ENCODE peak calls at places on chromosomes 5 and 9, in nine cellular contexts. D is HCT116, Y is GM23248, I is hepatocyte, G is PC-3, J is MM.1S, P is GM23338, U is SK-N-SH, X is neural progenitor cell. K is an unnamed sample.
A peak's percentile ranks its signal among the peaks of the same experiment; 100 is the strongest.

GRCh38 chr5:103174147-103174546 is 54.0 kb downstream of the PPIP5K2 start:
- DNase-seq in P (no peak), G (no peak), Y (no peak), X (no peak), U (no peak), I (no peak), D (no peak), J (no peak), K (no peak)

GRCh38 chr5:19987594-19988345 is at the start of gene CDH18:
- DNase-seq in G (peak; percentile 44), D (no peak), U (peak; percentile 73), I (peak; percentile 68), J (no peak), P (peak; percentile 86), X (peak; percentile 88), Y (peak; percentile 51), K (no peak)

GRCh38 chr9:106868565-106868964 is 5.6 kb downstream of the ZNF462 start:
- DNase-seq in P (no peak), Y (peak; percentile 32), U (no peak), D (no peak), X (no peak), G (no peak), I (no peak), J (no peak), K (no peak)

GRCh38 chr5:59390074-59390659 is 503.4 kb downstream of the PDE4D start:
- DNase-seq in D (no peak), U (no peak), J (peak; percentile 36), X (peak; percentile 53), P (peak; percentile 56), G (no peak), Y (peak; percentile 61), I (peak; percentile 66), K (peak; percentile 50)

GRCh38 chr9:119052339-119053030 is 316.8 kb downstream of the BRINP1 start:
- DNase-seq in J (no peak), Y (no peak), P (peak; percentile 14), U (no peak), D (no peak), I (no peak), X (no peak), G (no peak), K (no peak)

GRCh38 chr5:154189256-154189818 is 1.2 kb upstream of the GALNT10 start:
- DNase-seq in Y (peak; percentile 61), D (no peak), P (peak; percentile 31), I (no peak), G (no peak), X (peak; percentile 45), J (peak; percentile 49), U (peak; percentile 44), K (no peak)

GRCh38 chr9:34163439-34163838 is 15.4 kb upstream of the UBAP1 start:
- DNase-seq in J (no peak), P (no peak), U (no peak), G (peak; percentile 76), I (no peak), D (no peak), Y (peak; percentile 77), X (no peak), K (no peak)

GRCh38 chr5:96478983-96479382 is 45.9 kb upstream of the PCSK1 start:
- DNase-seq in J (no peak), U (no peak), Y (no peak), X (no peak), P (no peak), G (no peak), D (no peak), I (no peak), K (no peak)

GRCh38 chr5:15003511-15003920 is 131.9 kb upstream of the ANKH start:
- DNase-seq in P (peak; percentile 80), X (peak; percentile 69), D (peak; percentile 46), U (peak; percentile 85), Y (peak; percentile 89), G (peak; percentile 83), I (peak; percentile 78), J (peak; percentile 74), K (peak; percentile 69)

GRCh38 chr5:135243194-135244191 is 155.5 kb downstream of the MACROH2A1 start:
- DNase-seq in U (peak; percentile 85), I (peak; percentile 72), Y (no peak), G (no peak), X (no peak), D (no peak), J (no peak), P (no peak), K (no peak)

GRCh38 chr5:59790399-59791130 is 103.0 kb downstream of the PDE4D start:
- DNase-seq in P (no peak), X (no peak), D (no peak), G (peak; percentile 47), U (no peak), Y (peak; percentile 32), J (peak; percentile 35), I (no peak), K (peak; percentile 53)

GRCh38 chr9:132993511-132993939 is 15.0 kb downstream of the GFI1B start:
- DNase-seq in P (no peak), I (no peak), Y (no peak), U (no peak), D (no peak), J (no peak), X (no peak), G (no peak), K (no peak)

GRCh38 chr9:84170521-84171141 is 169.9 kb downstream of the SLC28A3 start:
- DNase-seq in D (peak; percentile 81), J (no peak), G (peak; percentile 36), Y (peak; percentile 97), X (peak; percentile 13), U (peak; percentile 46), I (peak; percentile 66), P (peak; percentile 33), K (no peak)

GRCh38 chr5:58598440-58598839 is 15.6 kb downstream of the RAB3C start:
- DNase-seq in Y (no peak), U (no peak), G (no peak), I (no peak), D (no peak), P (no peak), J (no peak), X (no peak), K (no peak)

GRCh38 chr5:131198625-131199024 is 27.9 kb downstream of the LYRM7 start:
- DNase-seq in J (no peak), Y (peak; percentile 23), U (no peak), X (no peak), P (no peak), I (no peak), D (no peak), G (peak; percentile 40), K (no peak)

GRCh38 chr9:76796296-76796695 is 32.1 kb downstream of the PCA3 start:
- DNase-seq in P (no peak), J (no peak), X (no peak), U (no peak), G (no peak), Y (no peak), I (no peak), D (no peak), K (no peak)

GRCh38 chr5:44640945-44641456 is 167.7 kb upstream of the MRPS30 start:
- DNase-seq in X (no peak), J (no peak), Y (no peak), I (no peak), U (no peak), D (no peak), G (no peak), P (no peak), K (no peak)

GRCh38 chr9:16029796-16030363 is 477.0 kb downstream of the CCDC171 start:
- DNase-seq in G (peak; percentile 7), Y (no peak), I (no peak), X (no peak), D (no peak), P (no peak), U (no peak), J (no peak), K (no peak)

GRCh38 chr5:133523013-133523658 is 89.2 kb downstream of the FSTL4 start:
- DNase-seq in G (no peak), J (no peak), D (no peak), Y (no peak), U (no peak), I (no peak), P (no peak), X (no peak), K (no peak)

GRCh38 chr9:131999692-132000551 is 79.7 kb downstream of the MED27 start:
- DNase-seq in P (no peak), D (no peak), G (peak; percentile 77), Y (peak; percentile 52), U (no peak), J (no peak), I (no peak), X (no peak), K (no peak)

GRCh38 chr5:14581891-14582796 is 552 bp downstream of the OTULINL start:
- DNase-seq in P (peak; percentile 74), Y (peak; percentile 58), J (peak; percentile 91), U (peak; percentile 85), D (peak; percentile 33), I (peak; percentile 83), X (peak; percentile 82), G (peak; percentile 75), K (peak; percentile 63)

GRCh38 chr9:135948446-135948845 is 12.7 kb downstream of the UBAC1 start:
- DNase-seq in D (no peak), J (no peak), Y (no peak), X (no peak), G (no peak), I (no peak), P (no peak), U (no peak), K (no peak)

GRCh38 chr9:137598943-137599342 is 6.5 kb upstream of the ARRDC1 start:
- DNase-seq in I (no peak), J (no peak), Y (no peak), G (no peak), U (no peak), D (no peak), P (no peak), X (no peak), K (no peak)
- H3K27ac ChIP-seq in I (no peak overlapping the region), J (no peak overlapping the region), Y (no peak overlapping the region), G (no peak overlapping the region), U (no peak overlapping the region), D (no peak overlapping the region), P (no peak overlapping the region), X (no peak overlapping the region), K (no peak overlapping the region)

DNA sequence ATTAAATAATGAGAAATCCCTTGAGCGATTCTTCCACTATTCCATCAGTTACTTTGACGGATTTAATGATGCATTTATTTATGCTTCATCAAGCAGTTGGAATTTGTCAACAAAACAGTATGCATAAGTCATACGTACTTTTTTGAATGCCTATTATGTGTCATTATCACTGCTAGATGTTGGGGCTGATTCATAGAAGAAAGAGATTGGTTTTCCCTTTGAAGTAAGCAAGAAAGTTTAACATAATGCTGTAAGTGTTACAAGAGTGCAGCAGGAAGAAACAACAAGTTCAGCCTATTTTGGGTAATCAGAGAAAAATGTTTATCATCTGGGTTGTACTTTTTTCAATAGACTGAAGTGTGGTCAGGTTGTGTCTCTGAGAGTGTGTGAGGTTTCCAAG is 121.3 kb upstream of the RANBP3L start:
- DNase-seq in J (no peak), Y (peak; percentile 68), X (no peak), P (no peak), G (peak; percentile 87), D (no peak), U (no peak), I (no peak), K (no peak)
- TF ChIP-seq EZH2phosphoT487 in J (no peak), Y (no peak), X (no peak), P (no peak), G (no peak), D (no peak), U (no peak), I (no peak), K (no peak)

GRCh38 chr9:124696101-124696500 is 75.0 kb downstream of the NR6A1 start:
- DNase-seq in P (peak; percentile 22), X (peak; percentile 13), U (no peak), D (no peak), Y (peak; percentile 54), G (no peak), J (no peak), I (no peak), K (no peak)
- H3K4me2 ChIP-seq in P (peak overlapping the region; percentile 42), X (peak overlapping the region; percentile 40), U (peak overlapping the region; percentile 66), D (peak overlapping the region; percentile 75), Y (peak overlapping the region; percentile 59), G (no peak overlapping the region), J (no peak overlapping the region), I (no peak overlapping the region), K (no peak overlapping the region)

GRCh38 chr9:88749420-88749819 is 214.4 kb downstream of the NXNL2 start:
- DNase-seq in U (no peak), P (no peak), I (peak; percentile 38), X (no peak), G (peak; percentile 50), Y (peak; percentile 90), J (no peak), D (no peak), K (no peak)
- H3K27ac ChIP-seq in U (no peak overlapping the region), P (no peak overlapping the region), I (peak overlapping the region; percentile 86), X (no peak overlapping the region), G (peak overlapping the region; percentile 9), Y (peak overlapping the region; percentile 66), J (no peak overlapping the region), D (no peak overlapping the region), K (no peak overlapping the region)